ENCODE peak calls at places on chromosome 14, in seven cellular contexts. U is ELR; M is NCI-H460; J is central memory CD4-positive, alpha-beta T cell; G is iPS-NIHi11; N is GM19239; K is neural crest cell. Q is an unnamed sample.

GRCh38 chr14:74577948-74578275 is 34.1 kb downstream of the LTBP2 start:
- DNase-seq in U (no peak), M (no peak), J (no peak), G (no peak), N (no peak), K (no peak), Q (no peak)

GRCh38 chr14:54220122-54220691 is 176.6 kb upstream of the CDKN3 start:
- DNase-seq in U (peak), M (no peak), J (no peak), G (peak), N (no peak), K (peak), Q (no peak)

GRCh38 chr14:37027188-37027824 is 145.1 kb downstream of the SLC25A21 start:
- DNase-seq in U (no peak), M (no peak), J (no peak), G (no peak), N (no peak), K (no peak), Q (no peak)

GRCh38 chr14:35286707-35287106 is 5.5 kb upstream of the PSMA6 start:
- DNase-seq in U (no peak), M (no peak), J (no peak), G (no peak), N (no peak), K (no peak), Q (no peak)

GRCh38 chr14:69690042-69690441 is 76.9 kb upstream of the SRSF5 start:
- DNase-seq in U (no peak), M (no peak), J (no peak), G (no peak), N (no peak), K (no peak), Q (no peak)

GRCh38 chr14:55884819-55885218 is 233.4 kb upstream of the PELI2 start:
- DNase-seq in U (no peak), M (no peak), J (no peak), G (no peak), N (no peak), K (no peak), Q (no peak)

GRCh38 chr14:90499121-90499520 is 102.3 kb downstream of the CALM1 start:
- DNase-seq in U (no peak), M (no peak), J (no peak), G (no peak), N (no peak), K (no peak), Q (no peak)

GRCh38 chr14:85296466-85297210 is 233.3 kb upstream of the FLRT2 start:
- DNase-seq in U (peak), M (no peak), J (no peak), G (no peak), N (no peak), K (no peak), Q (no peak)

GRCh38 chr14:35565896-35566464 is 32.0 kb downstream of the INSM2 start:
- DNase-seq in U (no peak), M (no peak), J (no peak), G (no peak), N (no peak), K (no peak), Q (no peak)

GRCh38 chr14:20627337-20628032 is 14.0 kb downstream of the OR6S1 start:
- DNase-seq in U (no peak), M (no peak), J (no peak), G (no peak), N (no peak), K (no peak), Q (no peak)

GRCh38 chr14:59582845-59583509 is 6.4 kb upstream of the CCDC175 start:
- DNase-seq in U (no peak), M (no peak), J (no peak), G (peak), N (no peak), K (no peak), Q (peak)

GRCh38 chr14:101843665-101844064 is 82.2 kb downstream of the PPP2R5C start:
- DNase-seq in U (peak), M (no peak), J (peak), G (no peak), N (peak), K (no peak), Q (no peak)

GRCh38 chr14:51369814-51370213 is 129.8 kb downstream of the TMX1 start:
- DNase-seq in U (peak), M (peak), J (no peak), G (peak), N (no peak), K (no peak), Q (no peak)

GRCh38 chr14:35695647-35696046 is 113.4 kb downstream of the RALGAPA1 start:
- DNase-seq in U (no peak), M (no peak), J (no peak), G (no peak), N (no peak), K (no peak), Q (no peak)

GRCh38 chr14:68695326-68695768 is 97.5 kb downstream of the ZFP36L1 start:
- DNase-seq in U (peak), M (peak), J (no peak), G (no peak), N (peak), K (no peak), Q (peak)

GRCh38 chr14:93970967-93971634 is 5.3 kb downstream of the ASB2 start:
- DNase-seq in U (no peak), M (no peak), J (peak), G (no peak), N (no peak), K (no peak), Q (no peak)

GRCh38 chr14:21910260-21910659 is 236.6 kb upstream of the OR4E1 start:
- DNase-seq in U (no peak), M (no peak), J (no peak), G (no peak), N (no peak), K (no peak), Q (no peak)